ENCODE peak calls at places on chromosomes 12 and 14, in eight cellular contexts. One of them, this sample, is unnamed.

GRCh38 chr12:92136883-92137582 is 8.6 kb downstream of the BTG1 start:
- DNase-seq in vagina: no peak
- DNase-seq in HCT116: peak; percentile 49
- DNase-seq in testis: no peak
- DNase-seq in CD4-positive, alpha-beta memory T cell: no peak
- DNase-seq in upper lobe of right lung: no peak
- DNase-seq in aorta: no peak
- DNase-seq in tibial nerve: no peak
- DNase-seq in this sample: no peak

GRCh38 chr12:105084251-105085250 is at the start of gene ALDH1L2:
- DNase-seq in vagina: no peak
- DNase-seq in HCT116: peak; percentile 35
- DNase-seq in testis: peak; percentile 88
- DNase-seq in CD4-positive, alpha-beta memory T cell: no peak
- DNase-seq in upper lobe of right lung: peak; percentile 92
- DNase-seq in aorta: peak; percentile 96
- DNase-seq in tibial nerve: peak; percentile 79
- DNase-seq in this sample: peak; percentile 82

GRCh38 chr12:43861015-43861846 is 25.4 kb downstream of the TMEM117 start:
- DNase-seq in vagina: no peak
- DNase-seq in HCT116: no peak
- DNase-seq in testis: no peak
- DNase-seq in CD4-positive, alpha-beta memory T cell: no peak
- DNase-seq in upper lobe of right lung: no peak
- DNase-seq in aorta: no peak
- DNase-seq in tibial nerve: no peak
- DNase-seq in this sample: no peak

GRCh38 chr14:71665157-71665556 is 267.1 kb upstream of the RGS6 start:
- DNase-seq in vagina: no peak
- DNase-seq in HCT116: no peak
- DNase-seq in testis: no peak
- DNase-seq in CD4-positive, alpha-beta memory T cell: no peak
- DNase-seq in upper lobe of right lung: no peak
- DNase-seq in aorta: no peak
- DNase-seq in tibial nerve: no peak
- DNase-seq in this sample: no peak

GRCh38 chr12:18123707-18124106 is 33.7 kb upstream of the RERGL start:
- DNase-seq in vagina: no peak
- DNase-seq in HCT116: no peak
- DNase-seq in testis: no peak
- DNase-seq in CD4-positive, alpha-beta memory T cell: no peak
- DNase-seq in upper lobe of right lung: no peak
- DNase-seq in aorta: no peak
- DNase-seq in tibial nerve: no peak
- DNase-seq in this sample: no peak

GRCh38 chr12:66678640-66679268 is at the start of gene GRIP1:
- DNase-seq in vagina: no peak
- DNase-seq in HCT116: no peak
- DNase-seq in testis: no peak
- DNase-seq in CD4-positive, alpha-beta memory T cell: no peak
- DNase-seq in upper lobe of right lung: no peak
- DNase-seq in aorta: no peak
- DNase-seq in tibial nerve: no peak
- DNase-seq in this sample: no peak

GRCh38 chr12:94266796-94267529 is 118.6 kb downstream of the PLXNC1 start:
- DNase-seq in vagina: no peak
- DNase-seq in HCT116: no peak
- DNase-seq in testis: no peak
- DNase-seq in CD4-positive, alpha-beta memory T cell: no peak
- DNase-seq in upper lobe of right lung: no peak
- DNase-seq in aorta: no peak
- DNase-seq in tibial nerve: peak; percentile 53
- DNase-seq in this sample: no peak

GRCh38 chr12:68279227-68280054 is 26.0 kb upstream of the IL22 start:
- DNase-seq in vagina: no peak
- DNase-seq in HCT116: no peak
- DNase-seq in testis: no peak
- DNase-seq in CD4-positive, alpha-beta memory T cell: no peak
- DNase-seq in upper lobe of right lung: no peak
- DNase-seq in aorta: no peak
- DNase-seq in tibial nerve: no peak
- DNase-seq in this sample: no peak

GRCh38 chr12:79367016-79367575 is 323.7 kb downstream of the PAWR start:
- DNase-seq in vagina: no peak
- DNase-seq in HCT116: no peak
- DNase-seq in testis: no peak
- DNase-seq in CD4-positive, alpha-beta memory T cell: no peak
- DNase-seq in upper lobe of right lung: no peak
- DNase-seq in aorta: no peak
- DNase-seq in tibial nerve: no peak
- DNase-seq in this sample: no peak

GRCh38 chr14:36454599-36455240 is 65.3 kb downstream of the NKX2-1 start:
- DNase-seq in vagina: no peak
- DNase-seq in HCT116: no peak
- DNase-seq in testis: no peak
- DNase-seq in CD4-positive, alpha-beta memory T cell: no peak
- DNase-seq in upper lobe of right lung: no peak
- DNase-seq in aorta: no peak
- DNase-seq in tibial nerve: no peak
- DNase-seq in this sample: peak; percentile 2

GRCh38 chr12:46546634-46547273 is 174.2 kb upstream of the SLC38A2 start:
- DNase-seq in vagina: no peak
- DNase-seq in HCT116: no peak
- DNase-seq in testis: no peak
- DNase-seq in CD4-positive, alpha-beta memory T cell: peak; percentile 7
- DNase-seq in upper lobe of right lung: no peak
- DNase-seq in aorta: no peak
- DNase-seq in tibial nerve: no peak
- DNase-seq in this sample: no peak

GRCh38 chr14:61420326-61420725 is 98.9 kb downstream of the PRKCH start:
- DNase-seq in vagina: no peak
- DNase-seq in HCT116: peak; percentile 6
- DNase-seq in testis: no peak
- DNase-seq in CD4-positive, alpha-beta memory T cell: no peak
- DNase-seq in upper lobe of right lung: no peak
- DNase-seq in aorta: no peak
- DNase-seq in tibial nerve: no peak
- DNase-seq in this sample: no peak

DNA sequence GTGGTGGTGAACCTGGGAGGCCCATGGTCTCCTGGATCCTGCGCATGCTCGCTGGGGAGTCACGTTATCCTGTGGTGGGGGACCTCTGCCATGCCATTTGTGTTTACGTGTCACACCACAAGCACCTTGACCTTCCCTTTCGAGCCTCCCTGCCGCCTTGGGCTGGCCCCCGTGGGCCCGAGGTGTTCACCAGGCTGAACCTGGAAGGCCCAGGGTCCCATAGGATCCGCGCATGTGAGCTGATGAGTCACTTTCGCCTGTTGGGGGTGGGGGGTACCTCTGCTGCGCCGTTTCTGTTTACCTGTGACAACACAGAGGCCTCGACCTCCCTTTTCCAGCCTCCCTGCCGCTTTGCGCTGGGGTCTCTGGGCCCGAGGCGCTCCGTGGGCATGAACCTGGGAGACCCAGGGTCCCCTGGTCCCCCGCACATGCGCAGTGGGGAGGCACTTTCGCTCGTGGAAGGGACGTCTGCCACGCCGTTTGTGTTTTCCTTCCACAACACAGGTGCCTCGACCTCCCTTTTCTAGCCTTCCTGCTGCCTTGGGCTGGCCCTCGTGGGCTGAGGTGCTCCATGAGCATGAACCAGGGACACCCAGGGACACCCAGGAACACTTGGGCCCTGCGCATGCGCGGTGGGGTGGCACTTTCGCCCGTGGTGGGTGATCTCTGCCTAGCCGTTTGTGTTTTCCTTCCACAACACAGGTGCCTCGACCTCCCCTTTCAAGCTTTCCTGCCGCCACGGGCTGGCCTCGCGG is 334.1 kb downstream of the ALG10 start:
- DNase-seq in vagina: no peak
- DNase-seq in HCT116: no peak
- DNase-seq in testis: no peak
- DNase-seq in CD4-positive, alpha-beta memory T cell: no peak
- DNase-seq in upper lobe of right lung: no peak
- DNase-seq in aorta: no peak
- DNase-seq in tibial nerve: no peak
- DNase-seq in this sample: no peak
- H3K4me3 ChIP-seq in vagina: no peak overlapping the region
- H3K4me3 ChIP-seq in HCT116: no peak overlapping the region
- H3K4me3 ChIP-seq in testis: no peak overlapping the region
- H3K4me3 ChIP-seq in CD4-positive, alpha-beta memory T cell: no peak overlapping the region
- H3K4me3 ChIP-seq in upper lobe of right lung: no peak overlapping the region
- H3K4me3 ChIP-seq in aorta: no peak overlapping the region
- H3K4me3 ChIP-seq in tibial nerve: no peak overlapping the region
- H3K4me3 ChIP-seq in this sample: no peak overlapping the region

GRCh38 chr12:57455374-57456144 is 452 bp downstream of the INHBE start:
- DNase-seq in vagina: peak; percentile 74
- DNase-seq in HCT116: no peak
- DNase-seq in testis: no peak
- DNase-seq in CD4-positive, alpha-beta memory T cell: no peak
- DNase-seq in upper lobe of right lung: no peak
- DNase-seq in aorta: no peak
- DNase-seq in tibial nerve: no peak
- DNase-seq in this sample: no peak
- H3K4me3 ChIP-seq in vagina: no peak overlapping the region
- H3K4me3 ChIP-seq in HCT116: peak overlapping the region; percentile 19
- H3K4me3 ChIP-seq in testis: no peak overlapping the region
- H3K4me3 ChIP-seq in CD4-positive, alpha-beta memory T cell: no peak overlapping the region
- H3K4me3 ChIP-seq in upper lobe of right lung: no peak overlapping the region
- H3K4me3 ChIP-seq in aorta: no peak overlapping the region
- H3K4me3 ChIP-seq in tibial nerve: no peak overlapping the region
- H3K4me3 ChIP-seq in this sample: no peak overlapping the region

GRCh38 chr12:51008329-51008728 is 17.9 kb downstream of the SLC11A2 start:
- DNase-seq in vagina: no peak
- DNase-seq in HCT116: no peak
- DNase-seq in testis: no peak
- DNase-seq in CD4-positive, alpha-beta memory T cell: no peak
- DNase-seq in upper lobe of right lung: no peak
- DNase-seq in aorta: no peak
- DNase-seq in tibial nerve: no peak
- DNase-seq in this sample: no peak

GRCh38 chr12:51011960-51012359 is 14.2 kb downstream of the SLC11A2 start:
- DNase-seq in vagina: no peak
- DNase-seq in HCT116: no peak
- DNase-seq in testis: peak; percentile 43
- DNase-seq in CD4-positive, alpha-beta memory T cell: no peak
- DNase-seq in upper lobe of right lung: peak; percentile 70
- DNase-seq in aorta: no peak
- DNase-seq in tibial nerve: no peak
- DNase-seq in this sample: no peak

GRCh38 chr12:51012570-51013236 is 13.5 kb downstream of the SLC11A2 start:
- DNase-seq in vagina: no peak
- DNase-seq in HCT116: no peak
- DNase-seq in testis: no peak
- DNase-seq in CD4-positive, alpha-beta memory T cell: no peak
- DNase-seq in upper lobe of right lung: no peak
- DNase-seq in aorta: no peak
- DNase-seq in tibial nerve: no peak
- DNase-seq in this sample: no peak

GRCh38 chr12:51005671-51006070 is 20.5 kb downstream of the SLC11A2 start:
- DNase-seq in vagina: no peak
- DNase-seq in HCT116: no peak
- DNase-seq in testis: no peak
- DNase-seq in CD4-positive, alpha-beta memory T cell: no peak
- DNase-seq in upper lobe of right lung: no peak
- DNase-seq in aorta: no peak
- DNase-seq in tibial nerve: no peak
- DNase-seq in this sample: peak; percentile 38

GRCh38 chr12:51009038-51009437 is 17.1 kb downstream of the SLC11A2 start:
- DNase-seq in vagina: no peak
- DNase-seq in HCT116: no peak
- DNase-seq in testis: peak; percentile 90
- DNase-seq in CD4-positive, alpha-beta memory T cell: peak; percentile 45
- DNase-seq in upper lobe of right lung: peak; percentile 88
- DNase-seq in aorta: peak; percentile 80
- DNase-seq in tibial nerve: peak; percentile 72
- DNase-seq in this sample: peak; percentile 55
- H3K4me3 ChIP-seq in vagina: no peak overlapping the region
- H3K4me3 ChIP-seq in HCT116: no peak overlapping the region
- H3K4me3 ChIP-seq in testis: no peak overlapping the region
- H3K4me3 ChIP-seq in CD4-positive, alpha-beta memory T cell: no peak overlapping the region
- H3K4me3 ChIP-seq in upper lobe of right lung: peak overlapping the region; percentile 33
- H3K4me3 ChIP-seq in aorta: no peak overlapping the region
- H3K4me3 ChIP-seq in tibial nerve: no peak overlapping the region
- H3K4me3 ChIP-seq in this sample: no peak overlapping the region

GRCh38 chr14:24943024-24943423 is 106.9 kb downstream of the STXBP6 start:
- DNase-seq in vagina: no peak
- DNase-seq in HCT116: no peak
- DNase-seq in testis: no peak
- DNase-seq in CD4-positive, alpha-beta memory T cell: no peak
- DNase-seq in upper lobe of right lung: no peak
- DNase-seq in aorta: no peak
- DNase-seq in tibial nerve: peak; percentile 61
- DNase-seq in this sample: no peak
- H3K4me3 ChIP-seq in vagina: no peak overlapping the region
- H3K4me3 ChIP-seq in HCT116: no peak overlapping the region
- H3K4me3 ChIP-seq in testis: no peak overlapping the region
- H3K4me3 ChIP-seq in CD4-positive, alpha-beta memory T cell: no peak overlapping the region
- H3K4me3 ChIP-seq in upper lobe of right lung: no peak overlapping the region
- H3K4me3 ChIP-seq in aorta: no peak overlapping the region
- H3K4me3 ChIP-seq in tibial nerve: no peak overlapping the region
- H3K4me3 ChIP-seq in this sample: no peak overlapping the region

GRCh38 chr12:8612629-8613028 is at the start of gene AICDA:
- DNase-seq in vagina: no peak
- DNase-seq in HCT116: no peak
- DNase-seq in testis: no peak
- DNase-seq in CD4-positive, alpha-beta memory T cell: no peak
- DNase-seq in upper lobe of right lung: no peak
- DNase-seq in aorta: no peak
- DNase-seq in tibial nerve: no peak
- DNase-seq in this sample: no peak

GRCh38 chr12:8605057-8605456 is 7.6 kb downstream of the AICDA start:
- DNase-seq in vagina: no peak
- DNase-seq in HCT116: no peak
- DNase-seq in testis: peak; percentile 50
- DNase-seq in CD4-positive, alpha-beta memory T cell: no peak
- DNase-seq in upper lobe of right lung: no peak
- DNase-seq in aorta: no peak
- DNase-seq in tibial nerve: no peak
- DNase-seq in this sample: no peak

GRCh38 chr12:8603858-8604257 is 8.8 kb downstream of the AICDA start:
- DNase-seq in vagina: no peak
- DNase-seq in HCT116: no peak
- DNase-seq in testis: no peak
- DNase-seq in CD4-positive, alpha-beta memory T cell: no peak
- DNase-seq in upper lobe of right lung: no peak
- DNase-seq in aorta: no peak
- DNase-seq in tibial nerve: no peak
- DNase-seq in this sample: no peak

GRCh38 chr12:8609061-8609570 is 3.5 kb downstream of the AICDA start:
- DNase-seq in vagina: no peak
- DNase-seq in HCT116: peak; percentile 35
- DNase-seq in testis: peak; percentile 22
- DNase-seq in CD4-positive, alpha-beta memory T cell: peak; percentile 10
- DNase-seq in upper lobe of right lung: no peak
- DNase-seq in aorta: no peak
- DNase-seq in tibial nerve: peak; percentile 22
- DNase-seq in this sample: peak; percentile 13
- H3K4me3 ChIP-seq in vagina: no peak overlapping the region
- H3K4me3 ChIP-seq in HCT116: no peak overlapping the region
- H3K4me3 ChIP-seq in testis: no peak overlapping the region
- H3K4me3 ChIP-seq in CD4-positive, alpha-beta memory T cell: no peak overlapping the region
- H3K4me3 ChIP-seq in upper lobe of right lung: no peak overlapping the region
- H3K4me3 ChIP-seq in aorta: no peak overlapping the region
- H3K4me3 ChIP-seq in tibial nerve: no peak overlapping the region
- H3K4me3 ChIP-seq in this sample: no peak overlapping the region